ENCODE peak calls at places on chromosomes 2 and 18, in six cellular contexts. One of them, this sample, is unnamed.
A peak's percentile ranks its signal among the peaks of the same experiment; 100 is the strongest.

GRCh38 chr2:5479265-5479928 is 212.8 kb upstream of the SOX11 start:
- DNase-seq in neuronal stem cell: peak; percentile 35
- DNase-seq in mesenchymal stem cell: no peak
- DNase-seq in mesendoderm: peak; percentile 75
- DNase-seq in IMR-90: no peak
- DNase-seq in H1: peak; percentile 56
- DNase-seq in this sample: no peak

GRCh38 chr2:112318515-112318914 is 43.1 kb downstream of the ZC3H6 start:
- DNase-seq in neuronal stem cell: no peak
- DNase-seq in H1: no peak
- DNase-seq in mesendoderm: no peak
- DNase-seq in IMR-90: no peak
- DNase-seq in mesenchymal stem cell: no peak
- DNase-seq in this sample: no peak

GRCh38 chr2:144936442-144936841 is 416.5 kb upstream of the ZEB2 start:
- DNase-seq in neuronal stem cell: no peak
- DNase-seq in mesenchymal stem cell: peak; percentile 15
- DNase-seq in H1: no peak
- DNase-seq in IMR-90: no peak
- DNase-seq in mesendoderm: no peak
- DNase-seq in this sample: no peak

GRCh38 chr2:33094303-33094702 is 147.6 kb downstream of the LTBP1 start:
- DNase-seq in mesendoderm: no peak
- DNase-seq in IMR-90: no peak
- DNase-seq in H1: no peak
- DNase-seq in mesenchymal stem cell: no peak
- DNase-seq in neuronal stem cell: no peak
- DNase-seq in this sample: peak; percentile 52

GRCh38 chr2:101704046-101704466 is 6.5 kb downstream of the MAP4K4 start:
- DNase-seq in mesendoderm: no peak
- DNase-seq in IMR-90: peak; percentile 77
- DNase-seq in H1: no peak
- DNase-seq in mesenchymal stem cell: peak; percentile 71
- DNase-seq in neuronal stem cell: no peak
- DNase-seq in this sample: peak; percentile 12

GRCh38 chr18:73638709-73639108 is 508.9 kb downstream of the FBXO15 start:
- DNase-seq in mesendoderm: no peak
- DNase-seq in neuronal stem cell: no peak
- DNase-seq in IMR-90: peak; percentile 71
- DNase-seq in H1: no peak
- DNase-seq in mesenchymal stem cell: peak; percentile 33
- DNase-seq in this sample: no peak

GRCh38 chr2:88038263-88039105 is 17.1 kb downstream of the KRCC1 start:
- DNase-seq in neuronal stem cell: no peak
- DNase-seq in IMR-90: peak; percentile 97
- DNase-seq in mesenchymal stem cell: peak; percentile 95
- DNase-seq in mesendoderm: peak; percentile 73
- DNase-seq in H1: no peak
- DNase-seq in this sample: no peak

GRCh38 chr2:45839388-45840251 is 188.1 kb downstream of the PRKCE start:
- DNase-seq in IMR-90: peak; percentile 18
- DNase-seq in mesendoderm: no peak
- DNase-seq in H1: no peak
- DNase-seq in mesenchymal stem cell: no peak
- DNase-seq in neuronal stem cell: no peak
- DNase-seq in this sample: no peak

GRCh38 chr2:190679813-190680591 is 31.1 kb downstream of the NAB1 start:
- DNase-seq in mesendoderm: peak; percentile 97
- DNase-seq in neuronal stem cell: no peak
- DNase-seq in H1: peak; percentile 79
- DNase-seq in mesenchymal stem cell: peak; percentile 13
- DNase-seq in IMR-90: peak; percentile 21
- DNase-seq in this sample: peak; percentile 99

GRCh38 chr2:141331127-141331526 is 799.7 kb downstream of the LRP1B start:
- DNase-seq in mesendoderm: peak; percentile 36
- DNase-seq in neuronal stem cell: no peak
- DNase-seq in H1: no peak
- DNase-seq in IMR-90: peak; percentile 86
- DNase-seq in mesenchymal stem cell: peak; percentile 86
- DNase-seq in this sample: peak; percentile 3

GRCh38 chr2:8279506-8279905 is 402.4 kb upstream of the ID2 start:
- DNase-seq in mesenchymal stem cell: no peak
- DNase-seq in mesendoderm: no peak
- DNase-seq in H1: no peak
- DNase-seq in IMR-90: no peak
- DNase-seq in neuronal stem cell: no peak
- DNase-seq in this sample: no peak
- H3K4ac ChIP-seq in mesenchymal stem cell: no peak overlapping the region
- H3K4ac ChIP-seq in mesendoderm: no peak overlapping the region
- H3K4ac ChIP-seq in H1: no peak overlapping the region
- H3K4ac ChIP-seq in IMR-90: no peak overlapping the region
- H3K4ac ChIP-seq in neuronal stem cell: no peak overlapping the region
- H3K4ac ChIP-seq in this sample: no peak overlapping the region

GRCh38 chr2:55718165-55719008 is 24.7 kb upstream of the PNPT1 start:
- DNase-seq in mesendoderm: peak; percentile 68
- DNase-seq in mesenchymal stem cell: peak; percentile 71
- DNase-seq in H1: peak; percentile 61
- DNase-seq in IMR-90: peak; percentile 71
- DNase-seq in neuronal stem cell: peak; percentile 74
- DNase-seq in this sample: peak; percentile 35
- H2BK120ac ChIP-seq in mesendoderm: no peak overlapping the region
- H2BK120ac ChIP-seq in mesenchymal stem cell: no peak overlapping the region
- H2BK120ac ChIP-seq in H1: no peak overlapping the region
- H2BK120ac ChIP-seq in IMR-90: no peak overlapping the region
- H2BK120ac ChIP-seq in neuronal stem cell: no peak overlapping the region
- H2BK120ac ChIP-seq in this sample: no peak overlapping the region

GRCh38 chr2:197293252-197294007 is 17.1 kb downstream of the ANKRD44 start:
- DNase-seq in mesendoderm: no peak
- DNase-seq in IMR-90: no peak
- DNase-seq in mesenchymal stem cell: no peak
- DNase-seq in neuronal stem cell: no peak
- DNase-seq in H1: no peak
- DNase-seq in this sample: no peak
- H3K4me3 ChIP-seq in mesendoderm: no peak overlapping the region
- H3K4me3 ChIP-seq in IMR-90: no peak overlapping the region
- H3K4me3 ChIP-seq in mesenchymal stem cell: no peak overlapping the region
- H3K4me3 ChIP-seq in neuronal stem cell: no peak overlapping the region
- H3K4me3 ChIP-seq in H1: no peak overlapping the region
- H3K4me3 ChIP-seq in this sample: no peak overlapping the region

GRCh38 chr2:28751956-28752607 is 452 bp downstream of the PPP1CB start:
- DNase-seq in neuronal stem cell: no peak
- DNase-seq in IMR-90: no peak
- DNase-seq in mesenchymal stem cell: no peak
- DNase-seq in mesendoderm: peak; percentile 29
- DNase-seq in H1: peak; percentile 80
- DNase-seq in this sample: no peak
- H3K4ac ChIP-seq in neuronal stem cell: peak overlapping the region; percentile 53
- H3K4ac ChIP-seq in IMR-90: peak overlapping the region; percentile 98
- H3K4ac ChIP-seq in mesenchymal stem cell: peak overlapping the region; percentile 93
- H3K4ac ChIP-seq in mesendoderm: peak overlapping the region; percentile 98
- H3K4ac ChIP-seq in H1: peak overlapping the region; percentile 65
- H3K4ac ChIP-seq in this sample: peak overlapping the region; percentile 100

DNA sequence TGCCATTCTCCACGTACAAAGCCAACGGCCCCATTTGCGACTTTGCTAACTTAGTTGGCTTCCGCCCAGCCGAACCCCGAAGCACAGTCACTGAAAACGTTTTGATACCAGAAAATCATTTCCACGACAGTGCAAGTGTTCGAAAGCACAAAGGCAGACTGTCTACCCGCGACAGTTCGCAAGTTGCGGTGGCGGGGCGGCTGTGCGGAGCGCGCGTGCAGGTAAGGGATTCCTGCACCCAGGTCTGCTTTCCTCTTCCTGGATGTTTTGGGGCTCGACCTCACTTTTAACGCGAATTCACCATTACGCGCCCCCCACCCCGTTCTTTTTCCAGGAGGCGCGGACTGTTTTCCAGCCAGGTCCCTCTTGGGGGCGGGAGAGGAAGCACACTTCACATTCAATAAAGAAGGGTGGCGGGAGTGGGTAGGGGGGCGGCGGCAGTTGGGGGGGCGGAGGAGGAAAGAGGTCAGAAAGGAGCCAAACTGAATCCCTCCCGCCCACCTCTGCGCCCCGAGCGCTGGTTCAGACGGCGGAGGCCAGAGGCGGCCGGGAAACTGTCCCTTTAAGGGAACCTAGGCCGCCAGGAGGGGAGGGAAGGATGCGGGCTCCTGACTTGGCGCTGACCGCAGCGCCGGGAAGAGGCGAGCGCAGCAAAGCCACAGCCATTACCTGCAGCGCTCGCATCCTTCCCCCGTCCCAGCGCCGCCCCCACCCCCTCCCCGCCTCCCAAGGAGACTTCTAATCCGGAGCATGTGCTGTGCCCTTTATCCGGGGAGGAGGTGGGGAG is 107.5 kb upstream of the KCTD1 start:
- DNase-seq in H1: peak; percentile 78
- DNase-seq in mesenchymal stem cell: peak; percentile 49
- DNase-seq in IMR-90: peak; percentile 11
- DNase-seq in neuronal stem cell: peak; percentile 51
- DNase-seq in mesendoderm: peak; percentile 89
- DNase-seq in this sample: peak; percentile 78
- H2BK120ac ChIP-seq in H1: no peak overlapping the region
- H2BK120ac ChIP-seq in mesenchymal stem cell: no peak overlapping the region
- H2BK120ac ChIP-seq in IMR-90: no peak overlapping the region
- H2BK120ac ChIP-seq in neuronal stem cell: no peak overlapping the region
- H2BK120ac ChIP-seq in mesendoderm: peak overlapping the region; percentile 4
- H2BK120ac ChIP-seq in this sample: no peak overlapping the region

GRCh38 chr2:180694445-180695421 is 285.7 kb upstream of the UBE2E3 start:
- DNase-seq in mesenchymal stem cell: peak; percentile 35
- DNase-seq in H1: no peak
- DNase-seq in mesendoderm: no peak
- DNase-seq in neuronal stem cell: no peak
- DNase-seq in IMR-90: peak; percentile 28
- DNase-seq in this sample: no peak

GRCh38 chr2:180692322-180692721 is 288.1 kb upstream of the UBE2E3 start:
- DNase-seq in IMR-90: no peak
- DNase-seq in neuronal stem cell: no peak
- DNase-seq in mesendoderm: no peak
- DNase-seq in mesenchymal stem cell: no peak
- DNase-seq in H1: no peak
- DNase-seq in this sample: no peak

GRCh38 chr2:180698668-180699067 is 281.7 kb upstream of the UBE2E3 start:
- DNase-seq in H1: no peak
- DNase-seq in IMR-90: no peak
- DNase-seq in mesenchymal stem cell: no peak
- DNase-seq in neuronal stem cell: no peak
- DNase-seq in mesendoderm: no peak
- DNase-seq in this sample: no peak

GRCh38 chr2:180696005-180696404 is 284.4 kb upstream of the UBE2E3 start:
- DNase-seq in mesendoderm: no peak
- DNase-seq in mesenchymal stem cell: no peak
- DNase-seq in H1: no peak
- DNase-seq in neuronal stem cell: no peak
- DNase-seq in IMR-90: no peak
- DNase-seq in this sample: no peak

DNA sequence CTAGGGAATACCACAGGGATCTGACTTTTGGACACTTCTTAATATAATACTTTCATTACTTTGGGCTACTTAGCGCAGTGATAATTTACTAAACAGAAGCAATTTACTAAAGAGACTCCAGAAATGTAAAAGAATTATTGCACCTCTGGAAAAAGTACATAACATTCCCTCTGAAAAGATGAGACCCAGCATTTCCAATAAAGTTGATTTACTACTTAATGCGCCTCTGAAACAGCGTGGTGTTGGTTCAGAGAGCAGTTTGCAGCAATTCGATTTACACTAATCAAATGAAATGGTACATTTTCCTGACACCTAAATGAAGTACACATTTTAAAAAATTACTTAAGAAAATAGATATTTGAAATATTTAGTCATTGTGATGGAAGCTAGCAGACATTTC is 284.8 kb upstream of the UBE2E3 start:
- DNase-seq in mesendoderm: no peak
- DNase-seq in neuronal stem cell: no peak
- DNase-seq in mesenchymal stem cell: no peak
- DNase-seq in IMR-90: no peak
- DNase-seq in H1: no peak
- DNase-seq in this sample: no peak
- H3K4me3 ChIP-seq in mesendoderm: no peak overlapping the region
- H3K4me3 ChIP-seq in neuronal stem cell: no peak overlapping the region
- H3K4me3 ChIP-seq in mesenchymal stem cell: no peak overlapping the region
- H3K4me3 ChIP-seq in IMR-90: no peak overlapping the region
- H3K4me3 ChIP-seq in H1: no peak overlapping the region
- H3K4me3 ChIP-seq in this sample: no peak overlapping the region

GRCh38 chr18:79754831-79755351 is 42.8 kb upstream of the KCNG2 start:
- DNase-seq in neuronal stem cell: no peak
- DNase-seq in mesendoderm: no peak
- DNase-seq in mesenchymal stem cell: no peak
- DNase-seq in IMR-90: no peak
- DNase-seq in H1: no peak
- DNase-seq in this sample: no peak

GRCh38 chr18:79754022-79754761 is 43.5 kb upstream of the KCNG2 start:
- DNase-seq in IMR-90: no peak
- DNase-seq in H1: no peak
- DNase-seq in neuronal stem cell: no peak
- DNase-seq in mesenchymal stem cell: no peak
- DNase-seq in mesendoderm: no peak
- DNase-seq in this sample: no peak

GRCh38 chr18:79756143-79756500 is 41.6 kb upstream of the KCNG2 start:
- DNase-seq in IMR-90: no peak
- DNase-seq in H1: no peak
- DNase-seq in mesendoderm: no peak
- DNase-seq in mesenchymal stem cell: no peak
- DNase-seq in neuronal stem cell: no peak
- DNase-seq in this sample: no peak

GRCh38 chr18:79755496-79756142 is 42.1 kb upstream of the KCNG2 start:
- DNase-seq in neuronal stem cell: no peak
- DNase-seq in mesenchymal stem cell: no peak
- DNase-seq in IMR-90: no peak
- DNase-seq in H1: no peak
- DNase-seq in mesendoderm: no peak
- DNase-seq in this sample: no peak

DNA sequence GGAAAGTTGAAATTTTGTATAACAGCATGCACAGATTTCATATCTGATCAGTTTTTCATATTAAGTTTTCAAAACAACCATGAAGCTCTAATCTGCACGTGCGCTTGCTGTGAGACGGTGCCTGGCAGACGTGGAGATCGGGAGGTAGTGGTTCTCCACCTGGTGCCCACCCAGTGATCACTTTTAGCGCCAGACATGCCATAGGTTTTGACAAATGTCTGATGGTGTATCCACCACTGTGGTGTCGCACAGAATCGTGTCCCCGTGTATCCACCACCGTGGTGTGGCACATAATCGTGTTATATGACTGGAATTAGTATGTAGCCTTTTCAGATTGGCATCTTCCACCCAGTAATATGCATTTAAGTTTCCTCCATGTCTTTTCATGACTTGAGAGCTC is 40.9 kb upstream of the KCNG2 start:
- DNase-seq in IMR-90: no peak
- DNase-seq in mesenchymal stem cell: no peak
- DNase-seq in H1: no peak
- DNase-seq in mesendoderm: no peak
- DNase-seq in neuronal stem cell: no peak
- DNase-seq in this sample: no peak
- H3K4ac ChIP-seq in IMR-90: no peak overlapping the region
- H3K4ac ChIP-seq in mesenchymal stem cell: no peak overlapping the region
- H3K4ac ChIP-seq in H1: no peak overlapping the region
- H3K4ac ChIP-seq in mesendoderm: no peak overlapping the region
- H3K4ac ChIP-seq in neuronal stem cell: no peak overlapping the region
- H3K4ac ChIP-seq in this sample: no peak overlapping the region